ENCODE peak calls at places on chromosomes 1 and 21, in seven cellular contexts. Z is GM23338, C is tibial artery, W is hepatocyte, E is colonic mucosa, D is neural progenitor cell, J is uterus. R is an unnamed sample. For H3K4me1, the result is how much of the 10 kb centered on the place peaks cover.

GRCh38 chr21:34023691-34024381 is 49.5 kb upstream of the MRPS6 start:
- DNase-seq in Z (no peak), C (no peak), W (no peak), E (no peak), D (no peak), J (no peak), R (no peak)

GRCh38 chr1:115218696-115219095 is 119.4 kb downstream of the NGF start:
- DNase-seq in Z (no peak), C (no peak), W (no peak), E (no peak), D (no peak), J (no peak), R (no peak)

GRCh38 chr1:20887269-20887668 is 100.2 kb upstream of the HP1BP3 start:
- DNase-seq in Z (no peak), C (no peak), W (no peak), E (no peak), D (no peak), J (no peak), R (no peak)

GRCh38 chr1:193927550-193927949 is 741.1 kb upstream of the B3GALT2 start:
- DNase-seq in Z (peak), C (no peak), W (no peak), E (no peak), D (no peak), J (no peak), R (no peak)

GRCh38 chr1:40755052-40755451 is 28.5 kb upstream of the KCNQ4 start:
- DNase-seq in Z (no peak), C (peak), W (peak), E (no peak), D (no peak), J (no peak), R (no peak)

GRCh38 chr1:34924759-34925555 is 4.5 kb downstream of the DLGAP3 start:
- DNase-seq in Z (peak), C (peak), W (peak), E (peak), D (peak), J (peak), R (no peak)

GRCh38 chr1:119084651-119085262 is 55.7 kb downstream of the WARS2 start:
- DNase-seq in Z (no peak), C (no peak), W (no peak), E (no peak), D (no peak), J (no peak), R (no peak)

GRCh38 chr21:24223625-24224024 is 1383.7 kb downstream of the MRPL39 start:
- DNase-seq in Z (no peak), C (no peak), W (no peak), E (no peak), D (no peak), J (no peak), R (no peak)

GRCh38 chr1:182604128-182604834 is at the start of gene RGS16:
- DNase-seq in Z (peak), C (peak), W (peak), E (peak), D (peak), J (peak), R (peak)

GRCh38 chr21:38773108-38774061 is 32.3 kb upstream of the ETS2 start:
- DNase-seq in Z (no peak), C (peak), W (peak), E (no peak), D (no peak), J (peak), R (peak)

GRCh38 chr21:44761747-44762208 is 39.8 kb downstream of the UBE2G2 start:
- DNase-seq in Z (no peak), C (peak), W (no peak), E (peak), D (no peak), J (no peak), R (peak)

DNA sequence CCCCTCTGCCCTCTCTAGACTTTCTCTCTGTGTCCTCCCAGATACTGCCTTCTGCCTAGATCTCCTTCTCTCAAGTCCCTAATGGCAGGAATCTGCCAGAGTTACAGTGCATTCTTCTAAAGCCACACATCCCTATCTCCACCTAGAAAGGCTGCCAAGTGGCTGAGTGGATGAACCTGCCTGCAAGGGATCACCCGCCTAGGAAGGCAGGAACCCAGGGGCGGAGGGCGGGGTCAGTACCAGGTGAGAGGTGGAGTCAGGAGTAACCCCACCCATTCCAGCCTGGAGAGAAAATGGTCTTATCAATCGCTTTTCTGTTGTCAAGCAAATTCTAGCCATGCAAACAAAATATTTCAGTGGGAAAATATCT is 60.8 kb downstream of the BCAR3 start:
- DNase-seq in Z (peak), C (no peak), W (no peak), E (peak), D (no peak), J (no peak), R (peak)
- H3K4me1 ChIP-seq in Z (under half), C (under half), W (under half), E (under half), D (under half), J (under half), R (half or more)

DNA sequence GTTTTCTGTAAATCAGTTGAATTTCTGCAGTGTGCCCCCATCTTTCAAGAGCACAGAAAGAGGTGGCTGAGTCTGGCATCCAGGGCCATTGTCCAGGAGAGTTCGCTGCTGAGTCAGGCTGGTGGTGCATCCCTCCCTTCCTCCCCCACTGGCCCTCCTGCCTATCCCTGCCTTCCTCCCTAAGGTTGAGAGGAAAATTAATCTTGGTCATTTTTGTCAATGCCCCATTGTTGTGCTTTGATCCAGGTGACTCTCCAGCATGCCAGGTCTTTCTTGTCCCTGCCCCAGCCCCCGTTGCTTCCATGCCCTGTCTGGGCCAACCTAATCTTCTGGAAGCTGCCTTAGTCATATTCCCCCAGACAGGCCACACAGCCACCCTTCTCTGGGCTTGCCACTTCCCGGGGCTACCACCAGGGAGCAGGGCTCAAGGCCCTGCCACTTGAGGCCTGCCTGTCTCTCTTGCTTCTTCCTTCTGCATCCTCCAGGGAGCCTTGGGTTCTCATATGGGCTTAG is 26.6 kb downstream of the PROK1 start:
- DNase-seq in Z (peak), C (no peak), W (no peak), E (peak), D (peak), J (no peak), R (no peak)
- TF ChIP-seq CTCF in Z (peak), C (no peak), W (peak), E (no peak), D (peak), J (no peak), R (peak)

DNA sequence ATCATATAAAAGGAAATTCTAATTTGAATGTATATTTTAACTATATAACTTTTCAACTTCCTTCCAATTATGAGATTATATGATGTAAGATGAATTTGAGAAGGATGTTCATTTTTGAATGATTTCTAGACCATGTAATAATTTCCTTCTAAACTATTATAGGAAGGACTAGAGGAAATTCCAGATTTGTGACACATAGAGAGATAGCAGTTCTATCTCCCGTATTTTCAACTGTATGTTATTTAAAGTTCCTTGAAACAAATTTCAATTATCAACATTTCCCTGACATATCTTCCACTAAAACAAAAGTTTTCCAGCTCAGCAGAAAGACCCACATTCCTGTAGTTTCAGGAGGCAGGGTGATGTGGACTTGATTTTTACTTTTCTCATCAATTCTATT is 396.7 kb upstream of the C1orf87 start:
- DNase-seq in Z (no peak), C (no peak), W (no peak), E (no peak), D (no peak), J (no peak), R (no peak)
- H3K4me1 ChIP-seq in Z (under half), C (under half), W (under half), E (under half), D (under half), J (under half), R (under half)

GRCh38 chr1:192732787-192733186 is 76.1 kb upstream of the RGS2 start:
- DNase-seq in Z (peak), C (no peak), W (no peak), E (no peak), D (no peak), J (no peak), R (no peak)
- TF ChIP-seq CTCF in Z (peak), C (no peak), W (no peak), E (no peak), D (peak), J (no peak), R (no peak)

GRCh38 chr1:221782970-221783369 is 41.1 kb upstream of the DUSP10 start:
- DNase-seq in Z (no peak), C (no peak), W (no peak), E (no peak), D (no peak), J (no peak), R (no peak)
- H3K4me1 ChIP-seq in Z (under half), C (under half), W (under half), E (under half), D (under half), J (under half), R (under half)

GRCh38 chr1:203556047-203556851 is 62.3 kb downstream of the OPTC start:
- DNase-seq in Z (peak), C (peak), W (peak), E (peak), D (peak), J (peak), R (no peak)

GRCh38 chr1:203555484-203556046 is 61.6 kb downstream of the OPTC start:
- DNase-seq in Z (no peak), C (no peak), W (no peak), E (no peak), D (no peak), J (no peak), R (no peak)

GRCh38 chr1:203557958-203558760 is 64.2 kb downstream of the OPTC start:
- DNase-seq in Z (no peak), C (peak), W (peak), E (no peak), D (no peak), J (peak), R (peak)

GRCh38 chr1:203559523-203559922 is 65.6 kb downstream of the OPTC start:
- DNase-seq in Z (no peak), C (peak), W (no peak), E (no peak), D (no peak), J (peak), R (no peak)

GRCh38 chr1:203557390-203557789 is 63.4 kb downstream of the OPTC start:
- DNase-seq in Z (no peak), C (peak), W (peak), E (no peak), D (no peak), J (peak), R (no peak)
- TF ChIP-seq CTCF in Z (no peak), C (no peak), W (no peak), E (no peak), D (no peak), J (no peak), R (no peak)

DNA sequence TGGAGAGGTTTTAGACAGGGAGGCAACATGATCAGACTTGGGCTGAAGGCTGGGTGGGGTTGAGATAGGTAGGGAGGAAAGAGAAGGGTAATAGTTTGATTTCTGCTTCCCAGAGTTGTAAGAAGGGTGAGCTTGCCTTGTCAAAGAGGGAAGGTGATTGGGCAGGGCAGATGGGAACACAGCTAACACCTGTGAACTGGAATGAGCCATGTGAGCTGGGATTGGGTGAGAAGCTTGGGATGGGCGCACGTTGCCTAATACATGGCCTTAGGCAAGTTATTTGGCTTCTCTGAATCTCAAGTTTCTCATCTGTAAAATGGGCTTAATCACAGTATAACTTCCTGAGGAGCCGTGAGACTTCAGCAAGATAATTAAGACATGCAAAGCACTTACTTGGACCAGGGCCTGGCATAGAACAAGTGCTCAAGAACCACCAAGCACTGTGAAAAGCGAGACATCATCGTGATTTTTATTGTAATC is 33.8 kb upstream of the ID3 start:
- DNase-seq in Z (no peak), C (no peak), W (no peak), E (no peak), D (no peak), J (no peak), R (peak)
- H3K4me1 ChIP-seq in Z (half or more), C (under half), W (under half), E (under half), D (under half), J (under half), R (under half)

DNA sequence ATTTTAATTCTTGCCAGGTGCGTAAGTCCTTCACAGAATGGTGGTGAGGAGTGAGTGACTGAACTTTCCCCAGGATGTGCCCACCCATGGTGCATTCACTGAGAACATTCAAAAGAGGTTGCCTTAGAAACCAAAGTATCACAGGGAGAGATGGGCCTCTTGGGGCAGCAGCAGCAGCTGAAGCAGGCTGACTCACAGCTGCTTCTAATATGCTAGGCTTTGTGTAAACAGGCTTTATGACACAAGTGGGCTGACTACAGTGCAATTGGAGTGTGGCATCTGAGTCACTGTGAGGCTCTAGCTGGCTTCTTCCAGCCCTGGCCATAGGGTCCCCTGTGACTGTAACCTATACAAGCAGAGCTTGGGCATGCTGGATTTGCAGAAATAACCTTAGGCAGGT is 12.6 kb downstream of the PIGP start:
- DNase-seq in Z (peak), C (peak), W (peak), E (peak), D (peak), J (no peak), R (no peak)
- TF ChIP-seq CTCF in Z (no peak), C (no peak), W (peak), E (no peak), D (no peak), J (no peak), R (peak)

R was measured in RWPE2.